ENCODE peak calls at places on chromosomes 1 and 21, in six cellular contexts. J, H, X, A, S and O are unnamed samples.

GRCh38 chr1:22287946-22288520 is 145.1 kb upstream of the WNT4 start:
- DNase-seq in J (no peak), H (no peak), X (no peak), A (no peak), S (no peak), O (no peak)

GRCh38 chr21:29649370-29649963 is 290.3 kb downstream of the GRIK1 start:
- DNase-seq in J (no peak), H (no peak), X (no peak), A (no peak), S (no peak), O (no peak)

GRCh38 chr1:66330711-66331110 is 203.2 kb upstream of the SGIP1 start:
- DNase-seq in J (no peak), H (peak), X (no peak), A (no peak), S (peak), O (no peak)

GRCh38 chr1:21520899-21521716 is 11.9 kb downstream of the ALPL start:
- DNase-seq in J (peak), H (peak), X (no peak), A (no peak), S (no peak), O (no peak)

GRCh38 chr21:9758141-9758540 is 763.2 kb upstream of the TPTE start:
- DNase-seq in J (no peak), H (no peak), X (no peak), A (no peak), S (no peak), O (no peak)

GRCh38 chr1:215581896-215582295 is 14.8 kb downstream of the KCTD3 start:
- DNase-seq in J (no peak), H (no peak), X (no peak), A (no peak), S (no peak), O (no peak)

GRCh38 chr1:46533179-46533864 is 18.1 kb downstream of the KNCN start:
- DNase-seq in J (peak), H (peak), X (no peak), A (no peak), S (no peak), O (no peak)

GRCh38 chr1:117629625-117630422 is 24.0 kb downstream of the TENT5C start:
- DNase-seq in J (no peak), H (no peak), X (no peak), A (no peak), S (peak), O (no peak)

GRCh38 chr1:78032964-78033796 is 12.6 kb upstream of the GIPC2 start:
- DNase-seq in J (no peak), H (peak), X (no peak), A (no peak), S (no peak), O (no peak)

GRCh38 chr21:31917108-31917507 is 44.3 kb downstream of the HUNK start:
- DNase-seq in J (no peak), H (peak), X (no peak), A (no peak), S (no peak), O (no peak)

GRCh38 chr21:34609244-34609950 is 5.5 kb downstream of the RCAN1 start:
- DNase-seq in J (no peak), H (no peak), X (no peak), A (no peak), S (no peak), O (no peak)

GRCh38 chr1:92784051-92784638 is 763 bp downstream of the EVI5 start:
- DNase-seq in J (peak), H (peak), X (no peak), A (no peak), S (peak), O (no peak)

GRCh38 chr1:155466996-155467395 is 95.6 kb downstream of the ASH1L start:
- DNase-seq in J (no peak), H (peak), X (no peak), A (no peak), S (no peak), O (peak)

GRCh38 chr21:15839026-15839425 is 109.2 kb downstream of the USP25 start:
- DNase-seq in J (no peak), H (no peak), X (no peak), A (no peak), S (no peak), O (no peak)

GRCh38 chr1:10682114-10682445 is 114.4 kb downstream of the CASZ1 start:
- DNase-seq in J (no peak), H (no peak), X (no peak), A (no peak), S (no peak), O (no peak)

GRCh38 chr1:100005424-100005823 is 35.6 kb downstream of the SLC35A3 start:
- DNase-seq in J (no peak), H (no peak), X (no peak), A (no peak), S (no peak), O (no peak)

GRCh38 chr21:16455978-16456377 is 726.2 kb downstream of the USP25 start:
- DNase-seq in J (no peak), H (peak), X (no peak), A (no peak), S (no peak), O (peak)

GRCh38 chr1:25031966-25032667 is 102.0 kb upstream of the RUNX3 start:
- DNase-seq in J (peak), H (no peak), X (no peak), A (peak), S (peak), O (no peak)

GRCh38 chr1:63498106-63498505 is 24.9 kb downstream of the ITGB3BP start:
- DNase-seq in J (no peak), H (no peak), X (no peak), A (no peak), S (no peak), O (no peak)

GRCh38 chr1:114685851-114686250 is 9.5 kb downstream of the AMPD1 start:
- DNase-seq in J (no peak), H (no peak), X (no peak), A (no peak), S (no peak), O (no peak)

GRCh38 chr1:234256359-234256758 is 116.9 kb upstream of the COA6 start:
- DNase-seq in J (no peak), H (peak), X (no peak), A (no peak), S (no peak), O (no peak)

GRCh38 chr1:30422251-30422650 is 301.1 kb downstream of the MATN1 start:
- DNase-seq in J (no peak), H (no peak), X (no peak), A (no peak), S (no peak), O (no peak)

GRCh38 chr1:230957580-230957989 is 21.1 kb downstream of the TTC13 start:
- DNase-seq in J (peak), H (no peak), X (no peak), A (no peak), S (no peak), O (no peak)

GRCh38 chr1:98110674-98111073 is 189.8 kb upstream of the DPYD start:
- DNase-seq in J (no peak), H (peak), X (no peak), A (no peak), S (no peak), O (no peak)

DNA sequence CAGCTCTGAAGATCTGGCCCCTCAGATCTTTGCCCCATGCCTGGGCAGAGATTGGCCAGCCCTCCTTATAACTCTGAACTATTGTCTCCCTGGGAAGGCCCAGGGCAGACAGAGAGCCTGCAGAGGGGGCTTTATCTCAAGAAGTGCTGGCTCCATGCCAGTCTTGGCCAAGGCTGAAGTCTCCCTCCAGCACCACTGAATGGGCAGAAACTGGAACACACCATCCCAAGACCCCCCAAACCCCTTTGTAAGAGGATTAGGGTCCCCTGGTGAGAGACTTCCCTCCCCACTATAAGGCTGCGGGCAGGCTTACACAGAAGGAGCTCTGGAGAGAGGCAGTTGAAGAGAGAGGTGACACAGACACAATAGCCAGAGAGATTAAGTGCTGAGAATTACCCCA is 97.1 kb downstream of the NAV1 start:
- DNase-seq in J (no peak), H (no peak), X (no peak), A (no peak), S (no peak), O (no peak)
- H3K4me3 ChIP-seq in J (no peak), H (no peak), X (no peak), A (no peak), S (no peak), O (no peak)

GRCh38 chr1:244387415-244387814 is 64.3 kb downstream of the ADSS2 start:
- DNase-seq in J (no peak), H (no peak), X (no peak), A (no peak), S (no peak), O (no peak)

GRCh38 chr1:244393604-244394176 is 58.0 kb downstream of the ADSS2 start:
- DNase-seq in J (no peak), H (no peak), X (no peak), A (no peak), S (no peak), O (no peak)

GRCh38 chr1:244386595-244386994 is 65.1 kb downstream of the ADSS2 start:
- DNase-seq in J (no peak), H (no peak), X (no peak), A (no peak), S (no peak), O (no peak)

GRCh38 chr1:244391761-244392160 is 59.9 kb downstream of the ADSS2 start:
- DNase-seq in J (no peak), H (peak), X (no peak), A (no peak), S (no peak), O (no peak)

GRCh38 chr1:244388961-244389360 is 62.7 kb downstream of the ADSS2 start:
- DNase-seq in J (no peak), H (peak), X (no peak), A (no peak), S (no peak), O (no peak)
- H3K4me3 ChIP-seq in J (no peak), H (peak), X (no peak), A (no peak), S (no peak), O (no peak)

GRCh38 chr1:210260087-210260486 is 27.5 kb downstream of the SERTAD4 start:
- DNase-seq in J (no peak), H (peak), X (no peak), A (peak), S (no peak), O (no peak)
- H3K4me3 ChIP-seq in J (no peak), H (no peak), X (no peak), A (no peak), S (no peak), O (no peak)

GRCh38 chr1:213327318-213327667 is 276.3 kb downstream of the RPS6KC1 start:
- DNase-seq in J (no peak), H (peak), X (peak), A (peak), S (no peak), O (peak)
- H3K4me3 ChIP-seq in J (no peak), H (no peak), X (no peak), A (no peak), S (no peak), O (no peak)

GRCh38 chr21:45972353-45972715 is 9.2 kb upstream of the COL6A1 start:
- DNase-seq in J (no peak), H (no peak), X (no peak), A (peak), S (no peak), O (no peak)
- H3K4me3 ChIP-seq in J (no peak), H (peak), X (peak), A (peak), S (no peak), O (peak)

GRCh38 chr1:246275036-246275435 is 232.0 kb downstream of the SMYD3 start:
- DNase-seq in J (no peak), H (no peak), X (no peak), A (no peak), S (no peak), O (no peak)

GRCh38 chr1:246280551-246280950 is 226.5 kb downstream of the SMYD3 start:
- DNase-seq in J (no peak), H (peak), X (no peak), A (no peak), S (no peak), O (no peak)

GRCh38 chr1:246281639-246282038 is 225.4 kb downstream of the SMYD3 start:
- DNase-seq in J (no peak), H (no peak), X (no peak), A (no peak), S (no peak), O (no peak)

GRCh38 chr1:246281195-246281594 is 225.9 kb downstream of the SMYD3 start:
- DNase-seq in J (no peak), H (no peak), X (no peak), A (no peak), S (no peak), O (no peak)

DNA sequence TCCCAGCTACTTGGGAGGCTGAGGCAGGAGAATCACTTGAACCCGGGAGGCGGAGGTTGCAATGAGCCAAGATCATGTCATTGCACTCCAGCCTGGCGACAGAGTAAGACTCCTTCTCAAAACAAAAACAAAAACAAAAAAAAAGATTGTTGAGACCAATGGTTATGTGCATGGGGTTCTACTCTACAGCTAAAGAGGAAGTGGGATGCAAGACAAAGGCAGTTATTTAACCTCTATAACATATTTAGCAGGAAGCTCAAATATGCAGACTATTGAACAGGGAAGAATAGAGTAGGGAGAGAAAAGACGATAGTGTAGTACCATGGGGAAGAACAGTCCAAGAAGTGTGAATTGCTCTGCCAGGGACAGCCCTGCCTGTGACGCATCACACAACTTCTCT is 227.7 kb downstream of the SMYD3 start:
- DNase-seq in J (no peak), H (no peak), X (no peak), A (no peak), S (no peak), O (no peak)
- H3K4me3 ChIP-seq in J (no peak), H (no peak), X (no peak), A (no peak), S (no peak), O (no peak)

GRCh38 chr1:84605157-84605556 is 30.9 kb upstream of the CTBS start:
- DNase-seq in J (no peak), H (no peak), X (no peak), A (no peak), S (no peak), O (no peak)
- H3K4me3 ChIP-seq in J (no peak), H (no peak), X (no peak), A (no peak), S (no peak), O (no peak)

DNA sequence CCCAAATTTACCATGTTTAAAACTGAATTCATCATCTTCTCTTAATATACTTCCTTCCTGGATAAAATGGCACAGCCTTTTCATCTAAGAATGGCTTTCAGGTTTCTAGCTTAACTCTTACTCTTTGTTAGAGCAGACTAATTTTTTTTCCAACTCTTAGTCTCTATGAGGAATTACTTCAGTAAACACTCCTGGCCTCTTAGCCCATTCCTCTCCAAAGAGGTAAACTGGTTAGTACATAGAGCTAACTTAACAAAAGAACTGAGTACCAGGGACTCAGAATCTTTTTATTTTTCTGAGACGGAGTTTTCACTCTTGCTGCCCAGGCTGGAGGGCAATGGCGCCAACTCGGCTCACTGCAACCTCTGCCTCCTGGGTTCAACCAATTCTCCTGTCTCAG is 21.1 kb downstream of the FOXJ3 start:
- DNase-seq in J (no peak), H (no peak), X (no peak), A (no peak), S (no peak), O (no peak)
- H3K4me3 ChIP-seq in J (no peak), H (no peak), X (no peak), A (no peak), S (no peak), O (no peak)